ENCODE peak calls at places on chromosomes 16 and 17, in nine cellular contexts. V, Z, Y, C, G, Q, L, J and A are unnamed samples.

GRCh38 chr17:2898255-2898926 is 102.2 kb downstream of the RAP1GAP2 start:
- DNase-seq in V (no peak), C (no peak), Q (no peak), Z (no peak), G (no peak), Y (peak; percentile 58), L (no peak), J (no peak), A (no peak)

GRCh38 chr17:10247806-10248334 is 49.5 kb upstream of the GAS7 start:
- DNase-seq in Y (no peak), Z (no peak), J (no peak), L (no peak), Q (no peak), V (no peak), C (no peak), G (no peak), A (no peak)

GRCh38 chr16:89093602-89094251 is at the start of gene ACSF3:
- DNase-seq in C (peak; percentile 89), Q (peak; percentile 84), J (no peak), V (peak; percentile 16), Z (no peak), G (peak; percentile 61), Y (peak; percentile 92), L (no peak), A (no peak)

GRCh38 chr17:38728290-38728831 is 1.8 kb upstream of the CISD3 start:
- DNase-seq in L (no peak), Q (peak; percentile 83), Y (no peak), C (no peak), G (no peak), Z (no peak), J (no peak), V (no peak), A (no peak)

GRCh38 chr16:1991135-1991551 is 1.4 kb downstream of the SYNGR3 start:
- DNase-seq in G (no peak), Z (no peak), Y (peak; percentile 77), Q (peak; percentile 91), C (no peak), V (no peak), J (no peak), L (no peak), A (no peak)

GRCh38 chr17:17724991-17725852 is 44.0 kb downstream of the RAI1 start:
- DNase-seq in V (no peak), J (no peak), L (no peak), Q (no peak), C (no peak), G (no peak), Z (no peak), Y (peak; percentile 94), A (no peak)

GRCh38 chr16:50977064-50977621 is 173.9 kb downstream of the SALL1 start:
- DNase-seq in L (no peak), C (no peak), Q (no peak), J (no peak), G (no peak), Y (no peak), Z (no peak), V (no peak), A (no peak)

GRCh38 chr17:76537578-76538280 is at the start of gene CYGB:
- DNase-seq in Y (peak; percentile 90), L (no peak), Z (no peak), C (peak; percentile 81), V (no peak), Q (no peak), J (no peak), G (no peak), A (no peak)

GRCh38 chr16:19384656-19385055 is 33.0 kb upstream of the TMC5 start:
- DNase-seq in J (peak; percentile 78), Z (no peak), G (no peak), V (no peak), Y (no peak), L (no peak), Q (no peak), C (no peak), A (peak; percentile 67)

GRCh38 chr16:85036398-85037049 is 8.9 kb downstream of the KIAA0513 start:
- DNase-seq in Q (no peak), J (no peak), G (no peak), V (no peak), L (no peak), C (no peak), Z (no peak), Y (no peak), A (no peak)

GRCh38 chr16:75379339-75379738 is 54.0 kb downstream of the CFDP1 start:
- DNase-seq in L (no peak), J (no peak), G (no peak), Z (no peak), C (no peak), Q (peak; percentile 52), Y (no peak), V (no peak), A (no peak)

GRCh38 chr17:37479025-37479424 is 10.7 kb upstream of the DUSP14 start:
- DNase-seq in Z (no peak), G (no peak), V (no peak), J (no peak), L (no peak), C (no peak), Y (no peak), Q (no peak), A (no peak)

GRCh38 chr16:28491080-28491969 is 549 bp downstream of the CLN3 start:
- DNase-seq in Y (peak; percentile 83), J (no peak), V (peak; percentile 1), Z (no peak), Q (peak; percentile 39), L (no peak), C (no peak), G (no peak), A (no peak)

GRCh38 chr17:3222505-3222904 is 15.0 kb downstream of the OR1A1 start:
- DNase-seq in Q (no peak), Y (no peak), J (no peak), G (no peak), V (no peak), C (no peak), L (no peak), Z (no peak), A (no peak)

GRCh38 chr17:66865151-66865550 is 30.2 kb downstream of the CACNG5 start:
- DNase-seq in V (no peak), L (no peak), G (no peak), Q (no peak), J (no peak), C (no peak), Z (no peak), Y (no peak), A (no peak)

GRCh38 chr16:24463196-24463945 is 76.0 kb upstream of the RBBP6 start:
- DNase-seq in L (no peak), Q (no peak), Z (no peak), C (no peak), G (no peak), J (no peak), V (no peak), Y (no peak), A (no peak)

GRCh38 chr17:54544239-54544638 is 356.4 kb upstream of the TOM1L1 start:
- DNase-seq in G (no peak), Q (no peak), V (no peak), Z (no peak), J (no peak), C (no peak), Y (peak; percentile 29), L (no peak), A (no peak)

GRCh38 chr16:75379911-75380847 is 53.1 kb downstream of the CFDP1 start:
- DNase-seq in C (no peak), J (no peak), Z (no peak), G (no peak), Y (no peak), L (no peak), V (no peak), Q (peak; percentile 87), A (no peak)

GRCh38 chr17:78010759-78011158 is 52.3 kb downstream of the TNRC6C start:
- DNase-seq in J (no peak), Y (no peak), V (no peak), Q (no peak), C (no peak), G (no peak), L (no peak), Z (no peak), A (no peak)

GRCh38 chr17:28748852-28749515 is 5.2 kb downstream of the TRAF4 start:
- DNase-seq in G (no peak), C (peak; percentile 73), J (no peak), Y (no peak), V (no peak), L (no peak), Q (no peak), Z (no peak), A (no peak)

GRCh38 chr17:59371426-59372099 is 40.1 kb downstream of the YPEL2 start:
- DNase-seq in C (peak; percentile 82), Y (no peak), Z (peak; percentile 87), V (no peak), G (peak; percentile 77), J (no peak), Q (no peak), L (no peak), A (no peak)
- H3K4me3 ChIP-seq in C (no peak overlapping the region), Y (no peak overlapping the region), Z (no peak overlapping the region), V (no peak overlapping the region), G (no peak overlapping the region), J (no peak overlapping the region), Q (peak overlapping the region; percentile 16), L (no peak overlapping the region), A (peak overlapping the region; percentile 7)

DNA sequence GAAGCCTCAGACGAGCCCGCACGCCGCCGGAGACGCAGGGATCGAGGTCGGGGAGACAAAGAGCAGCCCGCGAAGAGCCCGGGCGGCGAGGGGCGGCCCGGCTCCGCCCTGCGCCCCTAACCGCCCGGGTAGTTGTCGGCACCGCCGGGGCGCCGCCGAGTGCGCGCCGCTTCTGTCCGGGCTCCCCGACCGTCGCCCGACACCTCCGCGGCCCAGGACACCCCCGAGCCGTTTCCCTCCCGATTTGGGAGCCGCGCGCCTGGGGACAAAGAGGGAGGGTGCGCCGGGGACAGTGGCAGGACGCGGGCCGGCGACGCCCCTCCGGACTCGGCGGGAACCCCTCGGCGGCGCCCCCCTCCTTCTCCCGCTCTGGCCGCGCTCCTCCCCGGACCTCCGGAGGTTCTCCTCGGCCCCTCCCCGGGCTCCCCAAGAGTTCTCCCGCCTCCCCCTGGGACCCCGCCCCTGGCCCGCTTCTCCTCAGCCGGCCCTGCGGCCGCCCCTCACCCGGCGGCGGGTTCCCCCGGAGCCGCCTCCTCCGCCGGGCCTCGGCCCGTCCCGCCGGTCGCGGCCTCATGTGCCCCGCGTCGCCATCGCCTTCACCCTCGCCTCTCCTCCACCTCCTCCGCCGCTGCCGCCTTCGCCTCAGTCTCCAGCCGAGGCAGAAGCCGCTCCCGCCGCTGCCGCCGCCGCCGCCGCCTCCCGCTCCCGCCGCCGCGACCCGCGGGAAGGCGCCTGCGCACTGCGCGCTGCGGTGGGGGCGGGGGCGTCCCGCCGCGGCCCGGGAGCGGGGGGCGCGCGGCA is at the start of gene GJC1:
- DNase-seq in J (no peak), Z (no peak), V (peak; percentile 43), C (peak; percentile 86), Q (peak; percentile 32), L (no peak), G (peak; percentile 69), Y (peak; percentile 92), A (no peak)
- H3K4me3 ChIP-seq in J (peak within 1 kb of the TSS; percentile 82), Z (peak within 1 kb of the TSS; percentile 58), V (peak within 1 kb of the TSS; percentile 86), C (peak within 1 kb of the TSS; percentile 29), Q (peak within 1 kb of the TSS; percentile 49), L (peak within 1 kb of the TSS; percentile 91), G (peak within 1 kb of the TSS; percentile 80), Y (peak within 1 kb of the TSS; percentile 84), A (peak within 1 kb of the TSS; percentile 54)

GRCh38 chr17:50835563-50836231 is at the start of gene WFIKKN2:
- DNase-seq in Y (peak; percentile 74), J (no peak), L (no peak), Q (no peak), V (no peak), C (peak; percentile 68), Z (peak; percentile 69), G (no peak), A (no peak)
- H3K4me3 ChIP-seq in Y (no peak within 1 kb of the TSS), J (no peak within 1 kb of the TSS), L (no peak within 1 kb of the TSS), Q (no peak within 1 kb of the TSS), V (peak within 1 kb of the TSS; percentile 5), C (peak within 1 kb of the TSS; percentile 23), Z (peak within 1 kb of the TSS; percentile 6), G (peak within 1 kb of the TSS; percentile 29), A (no peak within 1 kb of the TSS)

GRCh38 chr17:65558311-65558682 is 3.2 kb downstream of the AXIN2 start:
- DNase-seq in Z (no peak), G (no peak), V (no peak), Q (no peak), J (no peak), L (no peak), Y (no peak), C (no peak), A (no peak)
- H3K4me3 ChIP-seq in Z (no peak overlapping the region), G (no peak overlapping the region), V (peak overlapping the region; percentile 71), Q (no peak overlapping the region), J (no peak overlapping the region), L (no peak overlapping the region), Y (peak overlapping the region; percentile 89), C (no peak overlapping the region), A (no peak overlapping the region)